ENCODE peak calls at places on chromosomes 11 and 22, in eight cellular contexts. Z is body of pancreas; U is Calu3; H is HFFc6; Q is brain pericyte; N is nephron progenitor cell; J is stimulated activated CD4-positive, alpha-beta T cell treated with anti-CD3 and anti-CD28 coated beads, TNF-alpha, amount 100 ng/mL, for 24 hours; X is aorta. L is an unnamed sample.

GRCh38 chr22:38124236-38124974 is 13.9 kb upstream of the BAIAP2L2 start:
- DNase-seq in Z (no peak), H (no peak), J (no peak), Q (no peak), U (no peak), N (no peak), X (no peak), L (no peak)

GRCh38 chr11:44190883-44191230 is 95.4 kb downstream of the EXT2 start:
- DNase-seq in X (no peak), Z (no peak), N (no peak), U (peak), J (no peak), Q (no peak), H (no peak), L (no peak)

GRCh38 chr11:93145381-93145780 is 52.4 kb downstream of the SLC36A4 start:
- DNase-seq in Q (no peak), U (no peak), X (no peak), H (no peak), Z (no peak), N (no peak), J (no peak), L (no peak)

GRCh38 chr11:115060840-115061239 is 382.5 kb downstream of the NXPE2 start:
- DNase-seq in J (no peak), N (no peak), X (no peak), H (no peak), U (no peak), Z (no peak), Q (no peak), L (no peak)

GRCh38 chr11:59053387-59053786 is 32.7 kb upstream of the GLYATL1B start:
- DNase-seq in J (peak), X (peak), Q (no peak), H (peak), N (peak), U (peak), Z (peak), L (peak)

GRCh38 chr11:111694851-111695250 is 71.3 kb downstream of the PPP2R1B start:
- DNase-seq in J (no peak), Q (peak), X (no peak), U (peak), H (no peak), N (peak), Z (no peak), L (peak)

GRCh38 chr22:50190182-50190951 is 4.7 kb downstream of the TRABD start:
- DNase-seq in U (peak), X (peak), H (peak), Q (no peak), J (peak), Z (peak), N (peak), L (peak)

GRCh38 chr11:102470257-102470656 is 17.7 kb upstream of the TMEM123 start:
- DNase-seq in Z (no peak), Q (no peak), H (no peak), X (no peak), J (no peak), U (no peak), N (no peak), L (no peak)

GRCh38 chr22:23146842-23147205 is 1.5 kb downstream of the RAB36 start:
- DNase-seq in Q (no peak), H (peak), Z (no peak), X (no peak), U (no peak), N (no peak), J (no peak), L (no peak)

GRCh38 chr11:110984147-110984546 is 261.4 kb upstream of the POU2AF2 start:
- DNase-seq in J (no peak), H (peak), U (no peak), Q (no peak), N (no peak), X (no peak), Z (no peak), L (peak)

GRCh38 chr11:37449146-37449545 is 851.1 kb upstream of the RAG2 start:
- DNase-seq in Q (peak), Z (no peak), X (no peak), N (no peak), U (peak), H (peak), J (no peak), L (peak)

GRCh38 chr11:63560506-63561179 is 2.5 kb downstream of the PLAAT2 start:
- DNase-seq in Q (no peak), N (no peak), H (no peak), Z (peak), U (peak), J (no peak), X (peak), L (no peak)

GRCh38 chr11:12148466-12148865 is 38.1 kb downstream of the MICAL2 start:
- DNase-seq in U (no peak), H (no peak), Z (no peak), N (no peak), X (no peak), J (no peak), Q (no peak), L (no peak)

GRCh38 chr11:115257286-115258077 is 246.7 kb downstream of the CADM1 start:
- DNase-seq in N (no peak), Q (no peak), X (no peak), J (no peak), H (no peak), U (no peak), Z (no peak), L (no peak)

GRCh38 chr22:25673721-25674120 is 68.3 kb upstream of the MYO18B start:
- DNase-seq in Q (no peak), Z (no peak), X (no peak), N (no peak), J (no peak), U (no peak), H (no peak), L (no peak)

GRCh38 chr22:36287881-36288515 is 35.1 kb downstream of the APOL1 start:
- DNase-seq in J (no peak), H (no peak), U (no peak), Q (no peak), Z (no peak), X (peak), N (no peak), L (no peak)

GRCh38 chr22:28279888-28280287 is 360.8 kb upstream of the PITPNB start:
- DNase-seq in J (no peak), N (no peak), H (peak), U (no peak), Q (no peak), X (no peak), Z (no peak), L (no peak)

GRCh38 chr11:10568486-10568941 is at the start of gene LYVE1:
- DNase-seq in N (no peak), H (no peak), U (no peak), Z (peak), J (no peak), X (no peak), Q (peak), L (no peak)

GRCh38 chr11:19276859-19277808 is 36.4 kb upstream of the E2F8 start:
- DNase-seq in U (peak), X (no peak), J (no peak), Q (no peak), H (no peak), N (no peak), Z (no peak), L (peak)

GRCh38 chr11:67312187-67313021 is 9.1 kb downstream of the SSH3 start:
- DNase-seq in U (peak), H (no peak), Z (peak), J (no peak), N (no peak), X (no peak), Q (no peak), L (no peak)

GRCh38 chr11:63756919-63757761 is 11.4 kb downstream of the ZFTA start:
- DNase-seq in Q (no peak), U (no peak), Z (no peak), N (peak), H (no peak), J (no peak), X (no peak), L (no peak)

GRCh38 chr11:75858613-75859012 is 43.6 kb downstream of the UVRAG start:
- DNase-seq in Q (no peak), U (no peak), H (peak), N (no peak), Z (no peak), X (no peak), J (no peak), L (no peak)

GRCh38 chr11:5499671-5500070 is 10.1 kb downstream of the UBQLN3 start:
- DNase-seq in J (no peak), N (no peak), X (no peak), Q (no peak), H (no peak), Z (no peak), U (no peak), L (no peak)

GRCh38 chr11:127919206-127920000 is 668.0 kb downstream of the ETS1 start:
- DNase-seq in J (no peak), H (peak), Q (no peak), Z (no peak), N (no peak), U (peak), X (no peak), L (peak)

GRCh38 chr11:64450168-64450560 is 91.2 kb downstream of the RPS6KA4 start:
- DNase-seq in Z (no peak), X (no peak), Q (no peak), J (no peak), N (no peak), H (no peak), U (no peak), L (no peak)

GRCh38 chr11:85694385-85694980 is 8.5 kb upstream of the CCDC89 start:
- DNase-seq in U (peak), H (peak), J (no peak), Q (no peak), N (no peak), X (no peak), Z (no peak), L (peak)

GRCh38 chr11:30984442-30984816 is 385.1 kb downstream of the DCDC1 start:
- DNase-seq in H (no peak), X (no peak), N (no peak), Z (no peak), J (no peak), U (no peak), Q (no peak), L (no peak)

GRCh38 chr11:84686726-84687125 is 940.4 kb downstream of the DLG2 start:
- DNase-seq in X (no peak), Q (no peak), Z (no peak), N (no peak), H (no peak), J (no peak), U (no peak), L (no peak)

GRCh38 chr11:77677138-77677537 is 39.5 kb upstream of the CLNS1A start:
- DNase-seq in U (no peak), Z (no peak), H (no peak), N (no peak), Q (no peak), J (no peak), X (no peak), L (no peak)

GRCh38 chr11:120539681-120540369 is 28.3 kb downstream of the GRIK4 start:
- DNase-seq in X (no peak), Q (no peak), J (no peak), Z (peak), N (no peak), H (peak), U (no peak), L (no peak)

GRCh38 chr11:69891421-69892236 is 72.4 kb upstream of the FGF3 start:
- DNase-seq in X (peak), H (no peak), N (no peak), Z (no peak), U (peak), Q (no peak), J (no peak), L (peak)

GRCh38 chr11:123474994-123475393 is 44.9 kb downstream of the GRAMD1B start:
- DNase-seq in J (no peak), U (no peak), X (no peak), Z (no peak), Q (no peak), N (no peak), H (peak), L (no peak)

L was measured in Caki2.